ENCODE peak calls at places on chromosomes 5 and 9, in six cellular contexts. P is stomach, Z is GM23248, B is T-helper 17 cell, S is fibroblast of pulmonary artery, X is progenitor cell of endocrine pancreas. F is an unnamed sample.

GRCh38 chr5:98775246-98775961 is 1.9 kb downstream of the RGMB start:
- DNase-seq in S (no peak), B (no peak), Z (no peak), X (no peak), P (no peak), F (no peak)

GRCh38 chr5:139723986-139724587 is 71.5 kb upstream of the PSD2 start:
- DNase-seq in P (no peak), S (no peak), B (no peak), Z (no peak), X (no peak), F (no peak)

GRCh38 chr5:2704806-2705645 is 46.5 kb downstream of the IRX2 start:
- DNase-seq in Z (no peak), S (no peak), B (no peak), X (no peak), P (no peak), F (no peak)

GRCh38 chr5:139644646-139645494 is 3.3 kb upstream of the CXXC5 start:
- DNase-seq in B (no peak), X (no peak), P (peak), Z (no peak), S (no peak), F (no peak)

GRCh38 chr5:55159763-55160492 is at the start of gene GPX8:
- DNase-seq in X (no peak), S (peak), Z (peak), P (no peak), B (no peak), F (peak)

GRCh38 chr5:12611132-12611531 is 706.9 kb upstream of the CTNND2 start:
- DNase-seq in S (no peak), P (no peak), X (no peak), B (no peak), Z (no peak), F (no peak)

GRCh38 chr5:154829181-154829588 is 21.2 kb downstream of the FAXDC2 start:
- DNase-seq in X (no peak), S (no peak), B (no peak), Z (no peak), P (no peak), F (peak)

GRCh38 chr5:73861313-73861978 is 235.4 kb downstream of the ARHGEF28 start:
- DNase-seq in X (no peak), P (no peak), B (no peak), S (peak), Z (peak), F (no peak)

GRCh38 chr9:131423171-131423581 is 29.3 kb downstream of the PRRC2B start:
- DNase-seq in P (peak), S (peak), X (no peak), Z (peak), B (no peak), F (peak)

GRCh38 chr9:37650873-37651768 is at the start of gene FRMPD1:
- DNase-seq in X (no peak), P (peak), B (peak), S (peak), Z (peak), F (peak)

GRCh38 chr9:89218040-89218928 is 39.7 kb upstream of the SHC3 start:
- DNase-seq in S (peak), B (no peak), X (no peak), P (no peak), Z (peak), F (no peak)

GRCh38 chr9:70478963-70479641 is 64.6 kb upstream of the KLF9 start:
- DNase-seq in B (no peak), P (peak), Z (peak), S (peak), X (no peak), F (no peak)

GRCh38 chr5:14173419-14174234 is 30.5 kb downstream of the TRIO start:
- DNase-seq in P (no peak), S (no peak), Z (peak), B (no peak), X (no peak), F (peak)

GRCh38 chr9:34334337-34334824 is 5.0 kb downstream of the NUDT2 start:
- DNase-seq in P (no peak), Z (no peak), B (no peak), X (no peak), S (no peak), F (peak)

GRCh38 chr9:133169102-133169501 is 5.4 kb upstream of the GBGT1 start:
- DNase-seq in Z (no peak), S (no peak), X (no peak), B (no peak), P (no peak), F (no peak)

GRCh38 chr9:35649431-35650340 is 1.0 kb downstream of the SIT1 start:
- DNase-seq in P (no peak), B (no peak), S (peak), Z (peak), X (no peak), F (no peak)

GRCh38 chr9:8382266-8382665 is 582.7 kb upstream of the DMAC1 start:
- DNase-seq in X (no peak), Z (no peak), B (no peak), P (no peak), S (no peak), F (no peak)

GRCh38 chr9:69200071-69200470 is 26.0 kb downstream of the TJP2 start:
- DNase-seq in S (peak), Z (peak), B (no peak), P (no peak), X (no peak), F (peak)

GRCh38 chr9:104075801-104076753 is 18.0 kb upstream of the SMC2 start:
- DNase-seq in B (no peak), X (no peak), Z (peak), P (no peak), S (peak), F (peak)